ENCODE peak calls at places on chromosomes 7 and 10, in six cellular contexts. One of them, this sample, is unnamed.

GRCh38 chr7:3649250-3649649 is 348.2 kb downstream of the SDK1 start:
- DNase-seq in HepG2: no peak
- DNase-seq in GM12878: no peak
- DNase-seq in K562: no peak
- DNase-seq in endothelial cell of umbilical vein: no peak
- DNase-seq in A549: peak
- DNase-seq in this sample: no peak

GRCh38 chr10:122164028-122164601 is 107.0 kb upstream of the BTBD16 start:
- DNase-seq in GM12878: no peak
- DNase-seq in A549: no peak
- DNase-seq in endothelial cell of umbilical vein: no peak
- DNase-seq in HepG2: no peak
- DNase-seq in K562: no peak
- DNase-seq in this sample: no peak

GRCh38 chr10:100341953-100342626 is 4.9 kb upstream of the SCD start:
- DNase-seq in A549: peak
- DNase-seq in HepG2: peak
- DNase-seq in endothelial cell of umbilical vein: peak
- DNase-seq in GM12878: no peak
- DNase-seq in K562: peak
- DNase-seq in this sample: peak

GRCh38 chr7:15874774-15875173 is 188.3 kb upstream of the MEOX2 start:
- DNase-seq in GM12878: no peak
- DNase-seq in endothelial cell of umbilical vein: peak
- DNase-seq in K562: no peak
- DNase-seq in A549: no peak
- DNase-seq in HepG2: no peak
- DNase-seq in this sample: no peak

GRCh38 chr10:3902054-3902808 is 117.2 kb upstream of the KLF6 start:
- DNase-seq in HepG2: peak
- DNase-seq in GM12878: peak
- DNase-seq in endothelial cell of umbilical vein: peak
- DNase-seq in K562: no peak
- DNase-seq in A549: no peak
- DNase-seq in this sample: no peak

GRCh38 chr10:125159486-125159931 is 854 bp downstream of the CTBP2 start:
- DNase-seq in endothelial cell of umbilical vein: no peak
- DNase-seq in GM12878: no peak
- DNase-seq in A549: no peak
- DNase-seq in K562: peak
- DNase-seq in HepG2: no peak
- DNase-seq in this sample: peak

GRCh38 chr7:100087055-100087750 is 1.6 kb upstream of the COPS6 start:
- DNase-seq in GM12878: no peak
- DNase-seq in K562: no peak
- DNase-seq in HepG2: no peak
- DNase-seq in A549: peak
- DNase-seq in endothelial cell of umbilical vein: peak
- DNase-seq in this sample: no peak

GRCh38 chr10:132765435-132765834 is 20.5 kb downstream of the NKX6-2 start:
- DNase-seq in GM12878: no peak
- DNase-seq in K562: no peak
- DNase-seq in endothelial cell of umbilical vein: no peak
- DNase-seq in HepG2: no peak
- DNase-seq in A549: no peak
- DNase-seq in this sample: no peak

GRCh38 chr7:29770371-29770770 is 35.9 kb upstream of the WIPF3 start:
- DNase-seq in endothelial cell of umbilical vein: no peak
- DNase-seq in K562: no peak
- DNase-seq in GM12878: no peak
- DNase-seq in HepG2: no peak
- DNase-seq in A549: no peak
- DNase-seq in this sample: no peak

GRCh38 chr7:55508301-55509011 is 63.8 kb downstream of the VOPP1 start:
- DNase-seq in K562: no peak
- DNase-seq in HepG2: peak
- DNase-seq in endothelial cell of umbilical vein: no peak
- DNase-seq in GM12878: no peak
- DNase-seq in A549: no peak
- DNase-seq in this sample: no peak

GRCh38 chr10:97498841-97499560 is at the start of gene UBTD1:
- DNase-seq in A549: peak
- DNase-seq in endothelial cell of umbilical vein: peak
- DNase-seq in GM12878: no peak
- DNase-seq in HepG2: peak
- DNase-seq in K562: peak
- DNase-seq in this sample: peak

GRCh38 chr7:36045275-36045674 is 107.8 kb upstream of the EEPD1 start:
- DNase-seq in GM12878: no peak
- DNase-seq in HepG2: no peak
- DNase-seq in A549: no peak
- DNase-seq in endothelial cell of umbilical vein: peak
- DNase-seq in K562: no peak
- DNase-seq in this sample: no peak

GRCh38 chr7:140342732-140343514 is 55.4 kb downstream of the SLC37A3 start:
- DNase-seq in GM12878: no peak
- DNase-seq in A549: peak
- DNase-seq in endothelial cell of umbilical vein: peak
- DNase-seq in K562: peak
- DNase-seq in HepG2: peak
- DNase-seq in this sample: peak

GRCh38 chr10:4902571-4903011 is 60.6 kb upstream of the AKR1C1 start:
- DNase-seq in GM12878: no peak
- DNase-seq in HepG2: peak
- DNase-seq in A549: no peak
- DNase-seq in K562: no peak
- DNase-seq in endothelial cell of umbilical vein: peak
- DNase-seq in this sample: no peak

GRCh38 chr10:6513509-6513908 is 66.6 kb downstream of the PRKCQ start:
- DNase-seq in GM12878: no peak
- DNase-seq in endothelial cell of umbilical vein: no peak
- DNase-seq in K562: no peak
- DNase-seq in HepG2: no peak
- DNase-seq in A549: no peak
- DNase-seq in this sample: no peak

GRCh38 chr10:30095811-30096422 is 36.5 kb upstream of the JCAD start:
- DNase-seq in GM12878: no peak
- DNase-seq in K562: no peak
- DNase-seq in HepG2: peak
- DNase-seq in A549: no peak
- DNase-seq in endothelial cell of umbilical vein: no peak
- DNase-seq in this sample: no peak

GRCh38 chr10:104368406-104368805 is 14.8 kb downstream of the CFAP58 start:
- DNase-seq in GM12878: no peak
- DNase-seq in HepG2: no peak
- DNase-seq in endothelial cell of umbilical vein: no peak
- DNase-seq in K562: no peak
- DNase-seq in A549: no peak
- DNase-seq in this sample: no peak

GRCh38 chr7:151711906-151712771 is 164.8 kb downstream of the PRKAG2 start:
- DNase-seq in endothelial cell of umbilical vein: no peak
- DNase-seq in A549: no peak
- DNase-seq in GM12878: no peak
- DNase-seq in K562: no peak
- DNase-seq in HepG2: no peak
- DNase-seq in this sample: no peak

GRCh38 chr7:100802951-100803350 is 24.4 kb downstream of the EPHB4 start:
- DNase-seq in GM12878: no peak
- DNase-seq in endothelial cell of umbilical vein: no peak
- DNase-seq in HepG2: no peak
- DNase-seq in A549: no peak
- DNase-seq in K562: no peak
- DNase-seq in this sample: peak

GRCh38 chr10:119543814-119544642 is 1.5 kb upstream of the RGS10 start:
- DNase-seq in HepG2: no peak
- DNase-seq in K562: no peak
- DNase-seq in A549: no peak
- DNase-seq in GM12878: no peak
- DNase-seq in endothelial cell of umbilical vein: no peak
- DNase-seq in this sample: no peak

GRCh38 chr10:118584181-118584954 is 11.1 kb downstream of the PRLHR start:
- DNase-seq in K562: no peak
- DNase-seq in HepG2: no peak
- DNase-seq in A549: peak
- DNase-seq in GM12878: no peak
- DNase-seq in endothelial cell of umbilical vein: peak
- DNase-seq in this sample: no peak

GRCh38 chr7:66779669-66780408 is 39.3 kb downstream of the RABGEF1 start:
- DNase-seq in GM12878: no peak
- DNase-seq in K562: no peak
- DNase-seq in HepG2: peak
- DNase-seq in A549: no peak
- DNase-seq in endothelial cell of umbilical vein: peak
- DNase-seq in this sample: peak

GRCh38 chr7:158548726-158549125 is 38.9 kb downstream of the PTPRN2 start:
- DNase-seq in K562: no peak
- DNase-seq in A549: no peak
- DNase-seq in HepG2: no peak
- DNase-seq in GM12878: no peak
- DNase-seq in endothelial cell of umbilical vein: no peak
- DNase-seq in this sample: no peak

GRCh38 chr10:84603971-84604370 is 275.6 kb downstream of the CCSER2 start:
- DNase-seq in A549: no peak
- DNase-seq in endothelial cell of umbilical vein: no peak
- DNase-seq in HepG2: no peak
- DNase-seq in GM12878: no peak
- DNase-seq in K562: no peak
- DNase-seq in this sample: no peak

GRCh38 chr7:129188892-129189660 is 643 bp downstream of the SMO start:
- DNase-seq in K562: no peak
- DNase-seq in GM12878: no peak
- DNase-seq in endothelial cell of umbilical vein: peak
- DNase-seq in HepG2: no peak
- DNase-seq in A549: peak
- DNase-seq in this sample: no peak

GRCh38 chr7:106871793-106872571 is 6.9 kb downstream of the PIK3CG start:
- DNase-seq in HepG2: no peak
- DNase-seq in K562: no peak
- DNase-seq in endothelial cell of umbilical vein: peak
- DNase-seq in GM12878: no peak
- DNase-seq in A549: no peak
- DNase-seq in this sample: no peak

GRCh38 chr7:21791046-21791445 is 154.7 kb downstream of the CDCA7L start:
- DNase-seq in GM12878: no peak
- DNase-seq in HepG2: no peak
- DNase-seq in endothelial cell of umbilical vein: no peak
- DNase-seq in A549: no peak
- DNase-seq in K562: no peak
- DNase-seq in this sample: no peak

DNA sequence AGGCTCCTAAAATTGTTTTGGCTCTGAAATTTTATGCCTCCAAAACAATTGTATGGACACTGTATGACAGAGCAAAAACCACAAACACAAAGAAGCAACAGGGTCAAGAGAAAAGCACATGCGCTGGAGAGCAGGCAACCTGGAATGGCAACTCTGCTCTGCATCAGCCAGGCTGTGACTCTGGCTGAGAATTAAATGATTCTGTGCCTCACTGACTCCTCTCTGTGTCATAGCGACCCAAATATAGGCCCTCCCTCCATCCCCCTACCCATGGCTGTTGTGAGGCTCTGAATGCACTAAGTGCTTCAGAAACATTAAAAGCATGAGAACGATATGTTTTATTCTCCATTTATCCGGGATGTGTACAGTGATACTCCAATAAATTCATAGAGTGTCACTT is 24.9 kb upstream of the NEBL start:
- DNase-seq in HepG2: no peak
- DNase-seq in GM12878: no peak
- DNase-seq in K562: no peak
- DNase-seq in A549: no peak
- DNase-seq in endothelial cell of umbilical vein: no peak
- DNase-seq in this sample: no peak
- TF ChIP-seq POLR2A in HepG2: no peak
- TF ChIP-seq POLR2A in GM12878: no peak
- TF ChIP-seq POLR2A in K562: no peak
- TF ChIP-seq POLR2A in A549: no peak
- TF ChIP-seq POLR2A in endothelial cell of umbilical vein: no peak
- TF ChIP-seq POLR2A in this sample: no peak

GRCh38 chr10:127151541-127151940 is 44.9 kb downstream of the INSYN2A start:
- DNase-seq in endothelial cell of umbilical vein: no peak
- DNase-seq in HepG2: no peak
- DNase-seq in GM12878: no peak
- DNase-seq in K562: no peak
- DNase-seq in A549: peak
- DNase-seq in this sample: no peak

GRCh38 chr10:127149613-127150081 is 46.7 kb downstream of the INSYN2A start:
- DNase-seq in endothelial cell of umbilical vein: no peak
- DNase-seq in HepG2: no peak
- DNase-seq in A549: no peak
- DNase-seq in GM12878: no peak
- DNase-seq in K562: no peak
- DNase-seq in this sample: no peak

GRCh38 chr10:127148066-127148932 is 48.1 kb downstream of the INSYN2A start:
- DNase-seq in K562: no peak
- DNase-seq in HepG2: no peak
- DNase-seq in A549: peak
- DNase-seq in endothelial cell of umbilical vein: peak
- DNase-seq in GM12878: no peak
- DNase-seq in this sample: peak

GRCh38 chr10:127148933-127149220 is 47.5 kb downstream of the INSYN2A start:
- DNase-seq in A549: peak
- DNase-seq in endothelial cell of umbilical vein: no peak
- DNase-seq in HepG2: no peak
- DNase-seq in K562: no peak
- DNase-seq in GM12878: no peak
- DNase-seq in this sample: peak

DNA sequence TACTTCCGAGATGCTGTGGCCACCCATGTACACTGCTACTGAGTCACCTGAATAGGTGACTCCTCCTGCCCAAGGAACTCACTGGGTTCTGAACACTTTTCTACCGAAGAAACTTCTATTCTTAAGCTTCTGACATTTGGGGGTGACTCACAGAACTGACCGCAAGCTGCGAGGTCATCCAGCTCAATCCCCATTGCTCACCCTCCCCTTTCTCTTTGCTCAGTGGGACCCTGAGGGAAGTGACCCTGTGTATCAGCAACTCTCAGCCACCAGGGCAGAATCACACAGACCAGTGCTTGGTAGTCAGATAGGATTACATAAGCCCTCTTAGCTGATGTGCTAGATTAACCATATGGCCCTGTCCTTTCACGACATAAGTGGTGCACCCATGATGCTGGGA is 46.3 kb downstream of the INSYN2A start:
- DNase-seq in GM12878: no peak
- DNase-seq in endothelial cell of umbilical vein: peak
- DNase-seq in HepG2: no peak
- DNase-seq in A549: no peak
- DNase-seq in K562: no peak
- DNase-seq in this sample: no peak
- TF ChIP-seq MYC in GM12878: no peak
- TF ChIP-seq MYC in endothelial cell of umbilical vein: no peak
- TF ChIP-seq MYC in HepG2: no peak
- TF ChIP-seq MYC in A549: no peak
- TF ChIP-seq MYC in K562: no peak
- TF ChIP-seq MYC in this sample: no peak

GRCh38 chr7:64665980-64666674 is at the start of gene ZNF107:
- DNase-seq in endothelial cell of umbilical vein: peak
- DNase-seq in K562: peak
- DNase-seq in A549: peak
- DNase-seq in HepG2: peak
- DNase-seq in GM12878: peak
- DNase-seq in this sample: peak
- TF ChIP-seq POLR2A in endothelial cell of umbilical vein: peak
- TF ChIP-seq POLR2A in K562: peak
- TF ChIP-seq POLR2A in A549: peak
- TF ChIP-seq POLR2A in HepG2: peak
- TF ChIP-seq POLR2A in GM12878: peak
- TF ChIP-seq POLR2A in this sample: peak

GRCh38 chr10:72692897-72693598 is 1.1 kb downstream of the MCU start:
- DNase-seq in HepG2: no peak
- DNase-seq in GM12878: no peak
- DNase-seq in endothelial cell of umbilical vein: peak
- DNase-seq in A549: no peak
- DNase-seq in K562: no peak
- DNase-seq in this sample: peak
- TF ChIP-seq MYC in HepG2: no peak
- TF ChIP-seq MYC in GM12878: no peak
- TF ChIP-seq MYC in endothelial cell of umbilical vein: no peak
- TF ChIP-seq MYC in A549: no peak
- TF ChIP-seq MYC in K562: no peak
- TF ChIP-seq MYC in this sample: no peak

This sample was measured in NB4.